ENCODE peak calls at places on chromosomes 5 and 9, in four cellular contexts. P is nephron progenitor cell, W is naive B cell, O is fibroblast of mammary gland. L is an unnamed sample.

GRCh38 chr5:129400395-129400983 is 59.6 kb upstream of the ADAMTS19 start:
- DNase-seq in P (no peak), W (no peak), O (peak; percentile 25), L (no peak)

GRCh38 chr9:100554935-100555401 is 22.9 kb upstream of the CAVIN4 start:
- DNase-seq in P (no peak), W (no peak), O (peak; percentile 31), L (no peak)

GRCh38 chr5:429453-430188 is 13.4 kb upstream of the EXOC3 start:
- DNase-seq in P (no peak), W (no peak), O (peak; percentile 37), L (no peak)

GRCh38 chr9:70420267-70421019 is 6.0 kb upstream of the KLF9 start:
- DNase-seq in P (peak; percentile 80), W (peak; percentile 88), O (peak; percentile 96), L (peak; percentile 26)

GRCh38 chr9:128689293-128689770 is 310 bp downstream of the SET start:
- DNase-seq in P (no peak), W (no peak), O (no peak), L (no peak)

GRCh38 chr5:73808916-73809315 is 182.9 kb downstream of the ARHGEF28 start:
- DNase-seq in P (no peak), W (no peak), O (no peak), L (no peak)

GRCh38 chr9:99029083-99029482 is 75.8 kb upstream of the TGFBR1 start:
- DNase-seq in P (no peak), W (no peak), O (no peak), L (no peak)

GRCh38 chr5:180026320-180026719 is 45.2 kb downstream of the RNF130 start:
- DNase-seq in P (no peak), W (no peak), O (peak; percentile 66), L (no peak)

GRCh38 chr5:170603578-170604565 is 100.1 kb downstream of the KCNIP1 start:
- DNase-seq in P (peak; percentile 87), W (no peak), O (peak; percentile 49), L (peak; percentile 18)

GRCh38 chr5:173567548-173567947 is 48.9 kb downstream of the BOD1 start:
- DNase-seq in P (no peak), W (no peak), O (peak; percentile 58), L (no peak)

GRCh38 chr5:157366741-157367684 is 93.0 kb upstream of the NIPAL4 start:
- DNase-seq in P (peak; percentile 49), W (no peak), O (peak; percentile 81), L (no peak)

GRCh38 chr9:107782381-107782780 is 292.8 kb upstream of the KLF4 start:
- DNase-seq in P (no peak), W (no peak), O (peak; percentile 98), L (no peak)

GRCh38 chr9:98916660-98917059 is 27.0 kb upstream of the COL15A1 start:
- DNase-seq in P (peak; percentile 71), W (no peak), O (peak; percentile 25), L (no peak)

GRCh38 chr5:56262269-56262668 is 29.1 kb upstream of the ANKRD55 start:
- DNase-seq in P (no peak), W (no peak), O (no peak), L (no peak)

GRCh38 chr5:25544652-25545249 is 900.0 kb upstream of the CDH10 start:
- DNase-seq in P (peak; percentile 33), W (no peak), O (peak; percentile 1), L (no peak)

GRCh38 chr5:27241564-27242257 is 203.3 kb upstream of the CDH9 start:
- DNase-seq in P (no peak), W (no peak), O (peak; percentile 98), L (no peak)

GRCh38 chr5:74541381-74541781 is 99.1 kb downstream of the ENC1 start:
- DNase-seq in P (no peak), W (no peak), O (peak; percentile 12), L (no peak)

GRCh38 chr9:79868532-79869189 is 296.9 kb downstream of the TLE4 start:
- DNase-seq in P (no peak), W (peak; percentile 30), O (no peak), L (no peak)

GRCh38 chr9:115765060-115765459 is 388.5 kb upstream of the PAPPA start:
- DNase-seq in P (no peak), W (no peak), O (no peak), L (no peak)

GRCh38 chr5:139768802-139769465 is 26.7 kb upstream of the PSD2 start:
- DNase-seq in P (no peak), W (no peak), O (no peak), L (no peak)

GRCh38 chr9:121708768-121709488 is 57.5 kb downstream of the DAB2IP start:
- DNase-seq in P (no peak), W (no peak), O (peak; percentile 13), L (no peak)

GRCh38 chr9:78054180-78054579 is 22.6 kb upstream of the GNAQ start:
- DNase-seq in P (no peak), W (no peak), O (no peak), L (peak; percentile 39)

GRCh38 chr9:97740848-97741821 is 44.0 kb upstream of the XPA start:
- DNase-seq in P (peak; percentile 75), W (peak; percentile 20), O (peak; percentile 42), L (peak; percentile 16)

GRCh38 chr5:317086-317811 is 4.3 kb upstream of the AHRR start:
- DNase-seq in P (peak; percentile 80), W (peak; percentile 14), O (peak; percentile 68), L (no peak)

GRCh38 chr5:62330302-62330701 is 24.3 kb downstream of the KIF2A start:
- DNase-seq in P (no peak), W (no peak), O (peak; percentile 8), L (no peak)

GRCh38 chr5:107389130-107389553 is 281.6 kb downstream of the EFNA5 start:
- DNase-seq in P (no peak), W (peak; percentile 17), O (peak; percentile 58), L (peak; percentile 23)

GRCh38 chr5:61319388-61320146 is 12.5 kb upstream of the ZSWIM6 start:
- DNase-seq in P (no peak), W (no peak), O (no peak), L (no peak)

GRCh38 chr9:123998278-123998925 is 13.2 kb upstream of the LHX2 start:
- DNase-seq in P (no peak), W (no peak), O (no peak), L (no peak)

GRCh38 chr9:89048611-89049010 is 57.3 kb downstream of the S1PR3 start:
- DNase-seq in P (no peak), W (no peak), O (no peak), L (no peak)

L was measured in activated T-helper 2 cell treated with anti-CD3 and anti-CD28 coated beads, Interferon-gamma antibody, Interleukin-2, Interleukin-4, amounts not matched to agents 10 μg/mL and 5 μg/mL and 100 μg/mL, durations not matched to agents 14 hours and 24 hours and 36 hours.